ENCODE peak calls at places on chromosomes 5 and 9, in eight cellular contexts. P is substantia nigra; Q is ELR; K is T-cell; T is ACHN; Y is naive thymus-derived CD4-positive, alpha-beta T cell; U is RWPE1; F is fibroblast of pulmonary artery. J is an unnamed sample.

GRCh38 chr5:138230261-138230660 is 17.1 kb upstream of the CDC23 start:
- DNase-seq in P (no peak), Q (peak), K (no peak), T (no peak), Y (no peak), U (peak), F (peak), J (no peak)

GRCh38 chr5:38384396-38384795 is 126.0 kb downstream of the EGFLAM start:
- DNase-seq in P (no peak), Q (no peak), K (no peak), T (no peak), Y (no peak), U (no peak), F (no peak), J (no peak)

GRCh38 chr5:130282044-130282443 is 377.8 kb downstream of the CHSY3 start:
- DNase-seq in P (no peak), Q (peak), K (no peak), T (no peak), Y (no peak), U (no peak), F (peak), J (no peak)

GRCh38 chr9:137381501-137382443 is 41.2 kb downstream of the EXD3 start:
- DNase-seq in P (no peak), Q (no peak), K (no peak), T (no peak), Y (no peak), U (no peak), F (no peak), J (no peak)

GRCh38 chr5:76303917-76304316 is 99.2 kb upstream of the IQGAP2 start:
- DNase-seq in P (no peak), Q (no peak), K (peak), T (no peak), Y (no peak), U (peak), F (no peak), J (peak)

GRCh38 chr5:32499261-32499660 is 54.7 kb upstream of the ZFR start:
- DNase-seq in P (no peak), Q (no peak), K (no peak), T (no peak), Y (no peak), U (no peak), F (no peak), J (no peak)

GRCh38 chr5:11164456-11165286 is 403.6 kb upstream of the DAP start:
- DNase-seq in P (peak), Q (no peak), K (no peak), T (no peak), Y (no peak), U (no peak), F (no peak), J (no peak)

GRCh38 chr5:43874772-43875171 is 271.8 kb downstream of the NNT start:
- DNase-seq in P (no peak), Q (no peak), K (no peak), T (no peak), Y (no peak), U (peak), F (peak), J (no peak)

GRCh38 chr9:130845901-130846381 is 10.9 kb downstream of the ABL1 start:
- DNase-seq in P (no peak), Q (peak), K (no peak), T (peak), Y (no peak), U (peak), F (peak), J (no peak)

GRCh38 chr5:132674671-132675506 is 1.1 kb downstream of the IL4 start:
- DNase-seq in P (no peak), Q (peak), K (no peak), T (peak), Y (no peak), U (peak), F (peak), J (no peak)

GRCh38 chr5:1037123-1037670 is 28.6 kb downstream of the NKD2 start:
- DNase-seq in P (no peak), Q (no peak), K (no peak), T (no peak), Y (no peak), U (no peak), F (no peak), J (no peak)

GRCh38 chr5:132270345-132270685 is 12.8 kb downstream of the PDLIM4 start:
- DNase-seq in P (no peak), Q (no peak), K (no peak), T (no peak), Y (no peak), U (no peak), F (no peak), J (no peak)

GRCh38 chr9:77586591-77586990 is 61.5 kb downstream of the GNA14 start:
- DNase-seq in P (no peak), Q (no peak), K (no peak), T (no peak), Y (no peak), U (no peak), F (no peak), J (no peak)

GRCh38 chr9:114737118-114737517 is 55.1 kb upstream of the TEX48 start:
- DNase-seq in P (no peak), Q (no peak), K (no peak), T (no peak), Y (no peak), U (no peak), F (no peak), J (no peak)

GRCh38 chr9:2066312-2067273 is 51.4 kb downstream of the SMARCA2 start:
- DNase-seq in P (no peak), Q (peak), K (peak), T (peak), Y (peak), U (no peak), F (peak), J (peak)

GRCh38 chr9:124771867-124772621 is 933 bp upstream of the NR6A1 start:
- DNase-seq in P (peak), Q (peak), K (no peak), T (peak), Y (peak), U (peak), F (peak), J (no peak)

GRCh38 chr9:76512826-76513225 is 53.8 kb downstream of the GCNT1 start:
- DNase-seq in P (no peak), Q (peak), K (no peak), T (peak), Y (no peak), U (no peak), F (peak), J (no peak)

GRCh38 chr5:146897061-146897460 is 18.5 kb upstream of the PPP2R2B start:
- DNase-seq in P (no peak), Q (no peak), K (no peak), T (no peak), Y (no peak), U (no peak), F (no peak), J (no peak)

GRCh38 chr9:124300312-124300711 is 42.6 kb downstream of the NEK6 start:
- DNase-seq in P (no peak), Q (no peak), K (no peak), T (no peak), Y (no peak), U (no peak), F (no peak), J (no peak)

GRCh38 chr9:137672907-137673791 is 54.3 kb downstream of the EHMT1 start:
- DNase-seq in P (no peak), Q (peak), K (peak), T (peak), Y (peak), U (peak), F (peak), J (peak)

GRCh38 chr5:131745155-131745554 is 51.7 kb downstream of the FNIP1 start:
- DNase-seq in P (no peak), Q (no peak), K (no peak), T (no peak), Y (no peak), U (no peak), F (no peak), J (no peak)

GRCh38 chr5:172949426-172949825 is 9.8 kb upstream of the RPL26L1 start:
- DNase-seq in P (no peak), Q (no peak), K (no peak), T (no peak), Y (no peak), U (no peak), F (no peak), J (no peak)

GRCh38 chr9:123724211-123724831 is 205.6 kb downstream of the DENND1A start:
- DNase-seq in P (no peak), Q (peak), K (no peak), T (peak), Y (no peak), U (no peak), F (peak), J (no peak)

GRCh38 chr9:134585021-134585561 is 56.5 kb upstream of the COL5A1 start:
- DNase-seq in P (no peak), Q (no peak), K (no peak), T (no peak), Y (no peak), U (no peak), F (no peak), J (no peak)

GRCh38 chr5:123599171-123599570 is 87.2 kb downstream of the CSNK1G3 start:
- DNase-seq in P (no peak), Q (no peak), K (no peak), T (no peak), Y (no peak), U (no peak), F (peak), J (no peak)

GRCh38 chr9:90188656-90189055 is 454.0 kb downstream of the DIRAS2 start:
- DNase-seq in P (no peak), Q (no peak), K (no peak), T (no peak), Y (no peak), U (no peak), F (no peak), J (peak)

GRCh38 chr5:54807421-54807820 is 178.0 kb downstream of the ESM1 start:
- DNase-seq in P (no peak), Q (peak), K (no peak), T (peak), Y (no peak), U (peak), F (peak), J (no peak)

GRCh38 chr5:93886917-93887361 is 145.5 kb upstream of the POU5F2 start:
- DNase-seq in P (no peak), Q (no peak), K (no peak), T (peak), Y (no peak), U (no peak), F (no peak), J (no peak)

GRCh38 chr5:984774-985173 is 23.8 kb upstream of the NKD2 start:
- DNase-seq in P (no peak), Q (no peak), K (no peak), T (no peak), Y (no peak), U (no peak), F (no peak), J (no peak)

GRCh38 chr5:4802044-4802443 is 338.1 kb upstream of the ADAMTS16 start:
- DNase-seq in P (no peak), Q (no peak), K (no peak), T (peak), Y (no peak), U (no peak), F (peak), J (no peak)

GRCh38 chr5:157366741-157367684 is 93.0 kb upstream of the NIPAL4 start:
- DNase-seq in P (peak), Q (peak), K (no peak), T (peak), Y (no peak), U (no peak), F (peak), J (no peak)

GRCh38 chr9:122767821-122768220 is 20.9 kb upstream of the OR5C1 start:
- DNase-seq in P (no peak), Q (no peak), K (no peak), T (no peak), Y (no peak), U (no peak), F (no peak), J (no peak)

GRCh38 chr5:139774980-139775654 is 20.5 kb upstream of the PSD2 start:
- DNase-seq in P (peak), Q (peak), K (peak), T (peak), Y (peak), U (peak), F (peak), J (peak)

GRCh38 chr5:150022163-150022540 is 21.6 kb downstream of the HMGXB3 start:
- DNase-seq in P (no peak), Q (peak), K (no peak), T (peak), Y (no peak), U (peak), F (peak), J (no peak)

GRCh38 chr5:147539053-147539452 is 29.2 kb upstream of the DPYSL3 start:
- DNase-seq in P (no peak), Q (peak), K (no peak), T (peak), Y (no peak), U (peak), F (peak), J (no peak)

GRCh38 chr5:27328480-27328879 is 290.1 kb upstream of the CDH9 start:
- DNase-seq in P (no peak), Q (peak), K (no peak), T (no peak), Y (no peak), U (peak), F (peak), J (no peak)

GRCh38 chr9:76161546-76161945 is 232.7 kb downstream of the RFK start:
- DNase-seq in P (no peak), Q (no peak), K (no peak), T (no peak), Y (no peak), U (no peak), F (peak), J (no peak)

GRCh38 chr5:151733727-151734408 is 24.6 kb downstream of the ATOX1 start:
- DNase-seq in P (no peak), Q (peak), K (no peak), T (no peak), Y (no peak), U (no peak), F (no peak), J (no peak)

GRCh38 chr9:123453904-123454321 is 97.9 kb downstream of the CRB2 start:
- DNase-seq in P (peak), Q (no peak), K (no peak), T (no peak), Y (no peak), U (no peak), F (peak), J (no peak)

GRCh38 chr9:129996161-129996849 is 46.7 kb downstream of the FNBP1 start:
- DNase-seq in P (no peak), Q (no peak), K (no peak), T (no peak), Y (no peak), U (no peak), F (no peak), J (no peak)